ENCODE peak calls at places on chromosome X, in eight cellular contexts. R is activated gamma-delta T cell treated with anti-CD3 and anti-CD28 coated beads, Interleukin-2, amount 50 U/mL, for 16 hours; M is NCI-H748 treated with DMSO at 0.1 percent for 48 hours; J is germinal center; D is anterior cingulate cortex; Q is adipocyte; P is T follicular helper cell; S is iris pigment epithelial cell. V is an unnamed sample.

GRCh38 chrX:44314259-44314734 is 29.2 kb downstream of the EFHC2 start:
- DNase-seq in R (no peak), Q (peak; percentile 57), D (no peak), S (peak; percentile 62), M (no peak), J (no peak), P (no peak), V (no peak)

GRCh38 chrX:150525061-150525919 is 43.1 kb upstream of the MTM1 start:
- DNase-seq in P (no peak), S (no peak), D (peak; percentile 83), Q (no peak), J (no peak), R (no peak), M (no peak), V (no peak)

GRCh38 chrX:632391-633042 is 1.9 kb downstream of the SHOX start:
- DNase-seq in D (no peak), R (no peak), Q (no peak), P (no peak), M (no peak), J (no peak), S (no peak), V (no peak)

GRCh38 chrX:134732676-134733075 is 74.4 kb upstream of the PLAC1 start:
- DNase-seq in D (no peak), P (no peak), S (no peak), R (no peak), M (no peak), Q (no peak), J (no peak), V (no peak)

GRCh38 chrX:39268207-39268606 is 466.9 kb downstream of the MID1IP1 start:
- DNase-seq in M (no peak), R (no peak), S (no peak), P (no peak), J (no peak), Q (no peak), D (no peak), V (no peak)

GRCh38 chrX:10401239-10401638 is 219.1 kb downstream of the MID1 start:
- DNase-seq in Q (no peak), D (no peak), J (no peak), S (peak; percentile 24), R (no peak), M (no peak), P (no peak), V (no peak)

GRCh38 chrX:148741441-148741840 is 241.0 kb downstream of the AFF2 start:
- DNase-seq in R (no peak), P (no peak), D (peak; percentile 1), S (no peak), Q (no peak), J (no peak), M (no peak), V (no peak)

GRCh38 chrX:96407501-96407900 is 277.1 kb upstream of the DIAPH2 start:
- DNase-seq in P (no peak), R (no peak), S (peak; percentile 72), J (no peak), D (no peak), M (no peak), Q (peak; percentile 79), V (peak; percentile 9)

GRCh38 chrX:118655561-118656246 is 71.7 kb upstream of the IL13RA1 start:
- DNase-seq in R (no peak), J (no peak), Q (peak; percentile 58), M (no peak), D (no peak), P (no peak), S (peak; percentile 70), V (peak; percentile 30)

GRCh38 chrX:129732857-129733256 is 5.9 kb upstream of the XPNPEP2 start:
- DNase-seq in R (no peak), D (no peak), P (no peak), Q (no peak), S (no peak), J (no peak), M (no peak), V (no peak)

GRCh38 chrX:9539611-9540387 is 74.9 kb downstream of the TBL1X start:
- DNase-seq in Q (no peak), R (no peak), P (no peak), J (no peak), D (no peak), S (no peak), M (no peak), V (no peak)

GRCh38 chrX:135591871-135592270 is 71.4 kb downstream of the INTS6L start:
- DNase-seq in R (no peak), J (no peak), M (no peak), D (no peak), S (no peak), P (no peak), Q (no peak), V (no peak)

GRCh38 chrX:143754183-143754582 is 33.6 kb upstream of the SPANXN2 start:
- DNase-seq in P (no peak), M (no peak), J (no peak), S (no peak), D (no peak), Q (no peak), R (no peak), V (no peak)

GRCh38 chrX:110846071-110846470 is 50.5 kb upstream of the CHRDL1 start:
- DNase-seq in P (no peak), M (no peak), Q (no peak), J (no peak), R (no peak), D (no peak), S (peak; percentile 7), V (no peak)

GRCh38 chrX:1486749-1487361 is 34.1 kb upstream of the ASMTL start:
- DNase-seq in M (no peak), P (no peak), D (no peak), R (no peak), J (no peak), S (no peak), Q (no peak), V (no peak)

GRCh38 chrX:39736219-39737211 is 361.2 kb downstream of the BCOR start:
- DNase-seq in Q (peak; percentile 77), S (peak; percentile 70), M (no peak), P (no peak), R (no peak), D (peak; percentile 2), J (no peak), V (no peak)

GRCh38 chrX:108020631-108021030 is 24.2 kb upstream of the VSIG1 start:
- DNase-seq in M (no peak), D (no peak), P (no peak), Q (peak; percentile 41), J (peak; percentile 10), R (no peak), S (peak; percentile 32), V (no peak)

GRCh38 chrX:290476-291166 is 9.4 kb downstream of the PLCXD1 start:
- DNase-seq in S (no peak), P (no peak), R (no peak), D (no peak), M (no peak), J (no peak), Q (no peak), V (no peak)

GRCh38 chrX:39163585-39163984 is 362.3 kb downstream of the MID1IP1 start:
- DNase-seq in R (no peak), P (no peak), D (no peak), M (no peak), S (no peak), J (no peak), Q (no peak), V (no peak)

GRCh38 chrX:25034889-25035288 is 19.1 kb upstream of the ARX start:
- DNase-seq in S (peak; percentile 35), D (no peak), M (no peak), R (no peak), P (no peak), J (no peak), Q (no peak), V (no peak)

GRCh38 chrX:10233696-10234095 is 76.9 kb downstream of the CLCN4 start:
- DNase-seq in P (no peak), M (no peak), R (no peak), Q (no peak), D (no peak), J (no peak), S (peak; percentile 34), V (no peak)

GRCh38 chrX:103878466-103879151 is 46.6 kb upstream of the RAB9B start:
- DNase-seq in P (no peak), R (no peak), J (no peak), Q (peak; percentile 47), D (no peak), S (peak; percentile 54), M (no peak), V (no peak)

GRCh38 chrX:105695451-105695850 is 126.9 kb upstream of the NRK start:
- DNase-seq in D (no peak), P (no peak), J (no peak), R (no peak), M (no peak), S (peak; percentile 81), Q (peak; percentile 45), V (no peak)

GRCh38 chrX:136202889-136203288 is 48.3 kb downstream of the MAP7D3 start:
- DNase-seq in S (peak; percentile 64), R (no peak), Q (peak; percentile 71), M (no peak), J (no peak), P (no peak), D (no peak), V (no peak)

GRCh38 chrX:48761674-48762471 is at the start of gene GLOD5:
- DNase-seq in J (no peak), Q (peak; percentile 2), R (no peak), P (no peak), D (no peak), M (peak; percentile 14), S (peak; percentile 5), V (no peak)

GRCh38 chrX:17361620-17362019 is 13.4 kb upstream of the NHS start:
- DNase-seq in D (no peak), S (no peak), M (no peak), R (no peak), Q (peak; percentile 21), P (no peak), J (no peak), V (no peak)

GRCh38 chrX:108036298-108036973 is 8.4 kb upstream of the VSIG1 start:
- DNase-seq in J (no peak), D (no peak), Q (peak; percentile 44), P (no peak), S (peak; percentile 90), R (no peak), M (peak; percentile 8), V (peak; percentile 41)

GRCh38 chrX:97096385-97096784 is 212.7 kb downstream of the RPA4 start:
- DNase-seq in R (no peak), J (no peak), S (no peak), Q (peak; percentile 3), D (peak; percentile 0), M (no peak), P (no peak), V (no peak)

GRCh38 chrX:46573331-46573895 is at the start of gene CHST7:
- DNase-seq in P (peak; percentile 44), J (peak; percentile 49), D (peak; percentile 51), Q (peak; percentile 85), R (peak; percentile 20), S (peak; percentile 64), M (peak; percentile 69), V (peak; percentile 11)

GRCh38 chrX:12814434-12814833 is 23.2 kb downstream of the PRPS2 start:
- DNase-seq in J (peak; percentile 32), M (no peak), Q (peak; percentile 81), S (peak; percentile 65), P (peak; percentile 37), R (no peak), D (peak; percentile 21), V (peak; percentile 44)